ENCODE peak calls at places on chromosomes 5 and 9, in four cellular contexts. D, J, A and O are unnamed samples.

GRCh38 chr9:3916420-3916819 is 383.4 kb downstream of the GLIS3 start:
- DNase-seq in J (no peak), A (no peak), D (no peak), O (no peak)

GRCh38 chr5:72441861-72442540 is 65.2 kb downstream of the ZNF366 start:
- DNase-seq in A (no peak), J (no peak), D (no peak), O (no peak)

GRCh38 chr5:50807661-50808060 is 141.2 kb downstream of the PARP8 start:
- DNase-seq in D (no peak), A (no peak), J (no peak), O (no peak)

GRCh38 chr9:19782005-19782404 is 6.8 kb downstream of the SLC24A2 start:
- DNase-seq in J (no peak), A (no peak), D (no peak), O (no peak)

GRCh38 chr9:125878241-125878640 is 131.1 kb downstream of the PBX3 start:
- DNase-seq in D (no peak), J (no peak), A (no peak), O (no peak)

GRCh38 chr5:43190755-43191603 is 1.0 kb upstream of the NIM1K start:
- DNase-seq in D (no peak), J (no peak), A (no peak), O (no peak)

GRCh38 chr9:123360161-123361085 is 4.4 kb downstream of the CRB2 start:
- DNase-seq in D (peak; percentile 35), J (peak; percentile 15), A (peak; percentile 82), O (no peak)

GRCh38 chr9:137236936-137237421 is 4.1 kb upstream of the TUBB4B start:
- DNase-seq in J (peak; percentile 73), D (no peak), A (no peak), O (no peak)

GRCh38 chr9:110217656-110218099 is 9.7 kb upstream of the C9orf152 start:
- DNase-seq in D (no peak), J (peak; percentile 30), A (no peak), O (no peak)

GRCh38 chr5:136028782-136029742 is at the start of gene TGFBI:
- DNase-seq in J (no peak), D (peak; percentile 22), A (peak; percentile 88), O (peak; percentile 2)

GRCh38 chr5:78417026-78417425 is 56.6 kb downstream of the SCAMP1 start:
- DNase-seq in D (no peak), A (no peak), J (no peak), O (no peak)

GRCh38 chr5:1745190-1745805 is 54.3 kb downstream of the MRPL36 start:
- DNase-seq in J (no peak), D (no peak), A (peak; percentile 61), O (no peak)

GRCh38 chr5:74272831-74273545 is 367.5 kb downstream of the ENC1 start:
- DNase-seq in D (no peak), J (no peak), A (no peak), O (no peak)

GRCh38 chr9:114677418-114677817 is 4.6 kb downstream of the TEX48 start:
- DNase-seq in A (no peak), D (no peak), J (no peak), O (no peak)

GRCh38 chr5:157862183-157862851 is 3.4 kb upstream of the CLINT1 start:
- DNase-seq in J (no peak), D (no peak), A (no peak), O (no peak)
- H3K27ac ChIP-seq in J (no peak overlapping the region), D (no peak overlapping the region), A (no peak overlapping the region), O (no peak overlapping the region)

GRCh38 chr5:127863610-127864395 is 160.6 kb downstream of the CCDC192 start:
- DNase-seq in D (no peak), A (no peak), J (no peak), O (no peak)
- H3K27ac ChIP-seq in D (no peak overlapping the region), A (no peak overlapping the region), J (no peak overlapping the region), O (no peak overlapping the region)

GRCh38 chr9:129368458-129368978 is 190.5 kb upstream of the IER5L start:
- DNase-seq in D (no peak), J (no peak), A (no peak), O (no peak)
- H3K27ac ChIP-seq in D (no peak overlapping the region), J (no peak overlapping the region), A (no peak overlapping the region), O (no peak overlapping the region)

GRCh38 chr5:139027150-139027549 is 152.0 kb upstream of the LRRTM2 start:
- DNase-seq in D (no peak), J (peak; percentile 4), A (no peak), O (no peak)
- H3K27ac ChIP-seq in D (no peak overlapping the region), J (no peak overlapping the region), A (no peak overlapping the region), O (no peak overlapping the region)

GRCh38 chr9:35679091-35679490 is 5.4 kb downstream of the CA9 start:
- DNase-seq in J (no peak), A (no peak), D (no peak), O (no peak)
- H3K27ac ChIP-seq in J (no peak overlapping the region), A (no peak overlapping the region), D (no peak overlapping the region), O (no peak overlapping the region)

GRCh38 chr5:58235279-58235678 is 224.6 kb downstream of the PLK2 start:
- DNase-seq in J (peak; percentile 1), D (no peak), A (no peak), O (no peak)
- H3K27ac ChIP-seq in J (no peak overlapping the region), D (no peak overlapping the region), A (no peak overlapping the region), O (no peak overlapping the region)

DNA sequence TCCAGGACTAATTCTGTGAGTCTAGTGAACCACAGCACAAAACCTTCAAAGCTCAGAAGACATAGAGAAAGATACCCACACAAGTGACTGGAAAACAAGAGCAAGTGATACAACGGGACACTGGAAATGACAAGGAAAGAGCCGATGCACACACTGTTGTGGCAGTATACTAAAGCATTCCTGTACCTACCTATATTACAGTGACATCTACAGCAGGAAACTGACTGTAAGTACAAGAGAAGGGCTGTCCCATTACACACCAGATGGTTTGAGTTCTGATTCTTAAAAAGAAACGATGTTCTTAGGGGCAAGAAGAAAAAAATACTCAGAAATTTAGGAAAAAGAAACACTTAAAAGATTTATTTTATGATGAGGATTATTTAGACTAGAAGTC is 18.5 kb downstream of the TMEM245 start:
- DNase-seq in D (no peak), J (no peak), A (no peak), O (no peak)
- H3K27ac ChIP-seq in D (peak overlapping the region; percentile 54), J (no peak overlapping the region), A (no peak overlapping the region), O (peak overlapping the region; percentile 56)